ENCODE peak calls at places on chromosomes 3 and 15, in six cellular contexts. T, I, W, U, E and P are unnamed samples.
A peak's percentile ranks its signal among the peaks of the same experiment; 100 is the strongest.

GRCh38 chr15:89836255-89837133 is 21.8 kb upstream of the ANPEP start:
- DNase-seq in I (no peak), W (no peak), E (peak; percentile 98), T (no peak), U (no peak), P (no peak)

GRCh38 chr3:172461530-172462138 is 13.4 kb upstream of the GHSR start:
- DNase-seq in E (peak; percentile 16), T (peak; percentile 48), W (peak; percentile 42), I (no peak), U (no peak), P (no peak)

GRCh38 chr3:123760817-123761216 is 123.3 kb downstream of the MYLK start:
- DNase-seq in E (no peak), U (no peak), W (no peak), T (no peak), I (no peak), P (no peak)

GRCh38 chr3:16181361-16181760 is 6.9 kb downstream of the GALNT15 start:
- DNase-seq in T (no peak), W (peak; percentile 34), E (peak; percentile 79), U (no peak), I (peak; percentile 89), P (no peak)

GRCh38 chr3:95750097-95750496 is 1064.3 kb upstream of the EPHA6 start:
- DNase-seq in U (no peak), I (no peak), T (no peak), E (no peak), W (no peak), P (no peak)

GRCh38 chr3:62131620-62132019 is 241.7 kb downstream of the FEZF2 start:
- DNase-seq in T (peak; percentile 29), I (no peak), W (peak; percentile 16), E (peak; percentile 10), U (no peak), P (no peak)

GRCh38 chr3:45751537-45752242 is 44.6 kb downstream of the SLC6A20 start:
- DNase-seq in T (no peak), W (no peak), I (no peak), E (no peak), U (no peak), P (no peak)

GRCh38 chr3:125302932-125303331 is 72.2 kb downstream of the ZNF148 start:
- DNase-seq in W (no peak), U (no peak), E (no peak), T (no peak), I (no peak), P (no peak)

GRCh38 chr15:32885711-32886110 is 167.9 kb downstream of the GREM1 start:
- DNase-seq in E (peak; percentile 32), I (no peak), W (no peak), T (no peak), U (no peak), P (no peak)

GRCh38 chr15:101243420-101243819 is 8.4 kb downstream of the CHSY1 start:
- DNase-seq in W (no peak), T (no peak), E (no peak), U (no peak), I (no peak), P (no peak)

GRCh38 chr3:153221748-153222162 is 59.7 kb downstream of the RAP2B start:
- DNase-seq in E (peak; percentile 97), W (peak; percentile 99), U (peak; percentile 36), T (peak; percentile 32), I (peak; percentile 50), P (no peak)

GRCh38 chr3:130915567-130916292 is 21.8 kb downstream of the ATP2C1 start:
- DNase-seq in W (peak; percentile 21), E (no peak), I (no peak), U (no peak), T (no peak), P (no peak)

GRCh38 chr3:48456466-48456865 is 9.9 kb downstream of the ATRIP start:
- DNase-seq in T (no peak), I (no peak), U (no peak), E (no peak), W (no peak), P (no peak)

GRCh38 chr15:101115887-101116680 is 135.8 kb downstream of the CHSY1 start:
- DNase-seq in E (peak; percentile 67), T (no peak), U (no peak), W (peak; percentile 86), I (peak; percentile 36), P (no peak)

GRCh38 chr3:141167681-141168080 is 63.9 kb upstream of the PXYLP1 start:
- DNase-seq in E (no peak), W (no peak), I (no peak), U (no peak), T (no peak), P (no peak)

GRCh38 chr15:31352911-31353811 is 26.5 kb downstream of the KLF13 start:
- DNase-seq in T (peak; percentile 50), I (peak; percentile 76), U (no peak), W (peak; percentile 92), E (peak; percentile 92), P (no peak)

GRCh38 chr3:106820726-106821362 is 556.4 kb upstream of the CCDC54 start:
- DNase-seq in T (no peak), W (no peak), E (no peak), U (no peak), I (no peak), P (no peak)

GRCh38 chr3:107542665-107543064 is 19.9 kb downstream of the BBX start:
- DNase-seq in T (no peak), E (no peak), I (no peak), W (no peak), U (no peak), P (no peak)

GRCh38 chr3:49880581-49881328 is 11.0 kb upstream of the CAMKV start:
- DNase-seq in T (peak; percentile 67), I (no peak), U (no peak), W (peak; percentile 24), E (no peak), P (no peak)

GRCh38 chr3:20147374-20147773 is 38.6 kb downstream of the SGO1 start:
- DNase-seq in W (no peak), E (no peak), U (no peak), I (no peak), T (no peak), P (no peak)

GRCh38 chr15:101625169-101625568 is 27.0 kb downstream of the TM2D3 start:
- DNase-seq in E (no peak), T (no peak), W (peak; percentile 73), U (no peak), I (no peak), P (no peak)

GRCh38 chr15:74901612-74902063 is 5.0 kb downstream of the FAM219B start:
- DNase-seq in E (peak; percentile 41), I (peak; percentile 65), W (peak; percentile 72), T (peak; percentile 76), U (no peak), P (peak; percentile 77)

GRCh38 chr3:48151807-48152427 is 36.3 kb downstream of the CDC25A start:
- DNase-seq in E (no peak), U (no peak), W (no peak), T (no peak), I (no peak), P (no peak)

GRCh38 chr15:64842099-64842940 is 605 bp downstream of the PLEKHO2 start:
- DNase-seq in U (no peak), E (no peak), T (no peak), W (peak; percentile 46), I (peak; percentile 42), P (no peak)

GRCh38 chr3:138493804-138494606 is 59.6 kb downstream of the ESYT3 start:
- DNase-seq in W (peak; percentile 79), U (no peak), T (no peak), I (no peak), E (peak; percentile 86), P (no peak)

GRCh38 chr3:71341721-71342120 is 241.8 kb downstream of the FOXP1 start:
- DNase-seq in E (peak; percentile 86), U (no peak), I (no peak), W (no peak), T (no peak), P (no peak)

GRCh38 chr15:62742409-62743171 is 300.0 kb upstream of the TPM1 start:
- DNase-seq in E (peak; percentile 97), T (peak; percentile 63), I (peak; percentile 63), U (no peak), W (peak; percentile 62), P (no peak)

GRCh38 chr3:182682263-182683229 is 110.8 kb upstream of the ATP11B start:
- DNase-seq in E (peak; percentile 21), W (peak; percentile 63), I (no peak), U (no peak), T (peak; percentile 53), P (no peak)

GRCh38 chr3:187136347-187136746 is 2.9 kb downstream of the RPL39L start:
- DNase-seq in E (no peak), U (no peak), T (no peak), I (no peak), W (no peak), P (no peak)

GRCh38 chr3:187139126-187139894 is at the start of gene RPL39L:
- DNase-seq in E (peak; percentile 77), T (peak; percentile 95), W (peak; percentile 93), I (peak; percentile 67), U (peak; percentile 36), P (peak; percentile 80)

GRCh38 chr3:187136936-187137335 is 2.4 kb downstream of the RPL39L start:
- DNase-seq in T (no peak), U (no peak), W (peak; percentile 60), I (no peak), E (peak; percentile 41), P (no peak)

GRCh38 chr3:187139895-187140253 is 578 bp upstream of the RPL39L start:
- DNase-seq in I (no peak), T (no peak), E (no peak), W (no peak), U (no peak), P (no peak)
- TF ChIP-seq CTCF in I (no peak), T (no peak), E (no peak), W (no peak), U (no peak), P (no peak)

GRCh38 chr15:40307421-40308165 is at the start of gene PLCB2:
- DNase-seq in I (no peak), E (no peak), U (no peak), W (peak; percentile 96), T (peak; percentile 46), P (no peak)
- TF ChIP-seq CTCF in I (no peak), E (peak; percentile 13), U (peak; percentile 11), W (peak; percentile 61), T (peak; percentile 52), P (no peak)

GRCh38 chr3:11662392-11662990 is 18.8 kb upstream of the VGLL4 start:
- DNase-seq in W (no peak), E (peak; percentile 36), I (no peak), T (no peak), U (no peak), P (no peak)
- TF ChIP-seq CTCF in W (peak; percentile 22), E (peak; percentile 56), I (no peak), T (peak; percentile 35), U (peak; percentile 9), P (peak; percentile 12)

DNA sequence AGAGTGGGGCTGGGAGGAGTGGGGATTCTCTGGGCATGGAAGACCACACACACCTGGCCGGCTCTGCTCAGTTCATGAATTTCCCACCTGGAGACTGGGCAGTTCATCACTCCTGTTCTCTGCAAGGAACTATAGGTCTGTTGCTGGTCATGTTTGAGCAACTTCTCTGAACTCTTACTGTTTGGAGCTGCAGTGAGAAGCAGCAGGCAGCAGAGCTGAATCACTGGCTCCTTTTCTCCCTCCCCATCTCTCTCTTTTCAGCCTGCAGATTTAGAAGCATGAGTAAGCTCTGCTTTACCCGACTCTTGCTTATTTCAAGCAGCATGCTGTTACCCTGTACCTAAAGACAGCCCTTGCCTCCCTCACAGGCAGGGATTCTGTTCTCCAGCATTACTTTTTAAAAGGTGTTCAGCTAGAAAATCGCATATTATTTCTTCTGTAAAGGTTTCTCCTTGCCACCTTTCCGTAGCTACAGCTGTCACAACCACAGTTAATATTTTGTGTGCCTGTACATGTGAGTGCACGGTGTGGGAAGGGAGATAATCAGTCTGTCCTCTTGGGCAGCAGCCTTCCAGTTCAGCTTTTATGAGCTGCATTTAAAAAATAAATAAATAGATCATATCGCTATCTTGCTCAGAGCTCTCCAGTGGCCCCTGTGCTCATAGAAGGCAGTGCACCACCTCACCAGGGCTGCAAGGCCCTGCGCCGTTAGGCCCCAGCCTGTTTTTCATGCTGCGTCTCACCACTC is 131.6 kb downstream of the CHCHD6 start:
- DNase-seq in E (peak; percentile 61), W (no peak), T (peak; percentile 24), I (no peak), U (no peak), P (no peak)
- TF ChIP-seq CTCF in E (peak; percentile 22), W (no peak), T (peak; percentile 40), I (no peak), U (no peak), P (no peak)